ENCODE peak calls at places on chromosomes 12 and 14, in six cellular contexts. One of them, this sample, is unnamed.
A peak's percentile ranks its signal among the peaks of the same experiment; 100 is the strongest.

GRCh38 chr12:89351489-89352241 is 636 bp downstream of the DUSP6 start:
- DNase-seq in K562: no peak
- DNase-seq in HepG2: no peak
- DNase-seq in H1: peak; percentile 67
- DNase-seq in SK-N-SH: peak; percentile 69
- DNase-seq in GM12891: peak; percentile 19
- DNase-seq in this sample: no peak

GRCh38 chr12:80053048-80053790 is 46.1 kb upstream of the OTOGL start:
- DNase-seq in HepG2: no peak
- DNase-seq in GM12891: no peak
- DNase-seq in SK-N-SH: peak; percentile 1
- DNase-seq in H1: no peak
- DNase-seq in K562: no peak
- DNase-seq in this sample: no peak

GRCh38 chr14:89773644-89774316 is 180.8 kb downstream of the EFCAB11 start:
- DNase-seq in K562: no peak
- DNase-seq in SK-N-SH: no peak
- DNase-seq in H1: peak; percentile 61
- DNase-seq in HepG2: peak; percentile 61
- DNase-seq in GM12891: peak; percentile 37
- DNase-seq in this sample: peak; percentile 44

GRCh38 chr14:65396082-65396910 is 16.2 kb upstream of the FUT8 start:
- DNase-seq in H1: no peak
- DNase-seq in K562: no peak
- DNase-seq in HepG2: no peak
- DNase-seq in SK-N-SH: no peak
- DNase-seq in GM12891: no peak
- DNase-seq in this sample: no peak

GRCh38 chr12:127509066-127509778 is 757.7 kb upstream of the TMEM132C start:
- DNase-seq in K562: no peak
- DNase-seq in GM12891: no peak
- DNase-seq in HepG2: no peak
- DNase-seq in H1: no peak
- DNase-seq in SK-N-SH: no peak
- DNase-seq in this sample: no peak

GRCh38 chr14:74478996-74479635 is 14.0 kb downstream of the NPC2 start:
- DNase-seq in SK-N-SH: peak; percentile 67
- DNase-seq in GM12891: no peak
- DNase-seq in K562: no peak
- DNase-seq in H1: no peak
- DNase-seq in HepG2: peak; percentile 13
- DNase-seq in this sample: no peak

GRCh38 chr12:64583395-64584172 is 26.7 kb upstream of the RASSF3 start:
- DNase-seq in K562: no peak
- DNase-seq in H1: no peak
- DNase-seq in SK-N-SH: peak; percentile 59
- DNase-seq in GM12891: no peak
- DNase-seq in HepG2: no peak
- DNase-seq in this sample: no peak

GRCh38 chr14:51457858-51458562 is 193.7 kb upstream of the FRMD6 start:
- DNase-seq in H1: no peak
- DNase-seq in HepG2: no peak
- DNase-seq in SK-N-SH: no peak
- DNase-seq in GM12891: no peak
- DNase-seq in K562: no peak
- DNase-seq in this sample: no peak

GRCh38 chr12:71664411-71665108 is 459 bp downstream of the THAP2 start:
- DNase-seq in SK-N-SH: no peak
- DNase-seq in K562: no peak
- DNase-seq in GM12891: no peak
- DNase-seq in HepG2: no peak
- DNase-seq in H1: no peak
- DNase-seq in this sample: no peak

GRCh38 chr14:68361231-68361630 is 431.6 kb downstream of the ZFP36L1 start:
- DNase-seq in K562: no peak
- DNase-seq in H1: no peak
- DNase-seq in SK-N-SH: no peak
- DNase-seq in HepG2: no peak
- DNase-seq in GM12891: no peak
- DNase-seq in this sample: no peak

GRCh38 chr12:128853321-128854197 is at the start of gene GLT1D1:
- DNase-seq in HepG2: no peak
- DNase-seq in K562: no peak
- DNase-seq in H1: peak; percentile 64
- DNase-seq in GM12891: no peak
- DNase-seq in SK-N-SH: peak; percentile 84
- DNase-seq in this sample: no peak

GRCh38 chr12:66044731-66045130 is 85.8 kb downstream of the LLPH start:
- DNase-seq in K562: no peak
- DNase-seq in GM12891: no peak
- DNase-seq in H1: no peak
- DNase-seq in HepG2: peak; percentile 68
- DNase-seq in SK-N-SH: no peak
- DNase-seq in this sample: no peak

GRCh38 chr12:88206636-88207035 is 64.5 kb downstream of the TMTC3 start:
- DNase-seq in H1: no peak
- DNase-seq in K562: no peak
- DNase-seq in GM12891: no peak
- DNase-seq in HepG2: no peak
- DNase-seq in SK-N-SH: no peak
- DNase-seq in this sample: no peak

GRCh38 chr12:67512061-67512460 is 136.5 kb upstream of the DYRK2 start:
- DNase-seq in GM12891: no peak
- DNase-seq in K562: no peak
- DNase-seq in HepG2: no peak
- DNase-seq in SK-N-SH: no peak
- DNase-seq in H1: no peak
- DNase-seq in this sample: no peak

GRCh38 chr12:90044069-90044468 is 335.4 kb upstream of the ATP2B1 start:
- DNase-seq in HepG2: no peak
- DNase-seq in GM12891: no peak
- DNase-seq in H1: no peak
- DNase-seq in SK-N-SH: no peak
- DNase-seq in K562: no peak
- DNase-seq in this sample: no peak

GRCh38 chr12:71846322-71846940 is 6.9 kb downstream of the TBC1D15 start:
- DNase-seq in K562: no peak
- DNase-seq in GM12891: no peak
- DNase-seq in SK-N-SH: peak; percentile 15
- DNase-seq in H1: no peak
- DNase-seq in HepG2: peak; percentile 33
- DNase-seq in this sample: no peak

GRCh38 chr12:115305275-115305674 is 621.3 kb upstream of the TBX3 start:
- DNase-seq in GM12891: no peak
- DNase-seq in HepG2: no peak
- DNase-seq in SK-N-SH: no peak
- DNase-seq in K562: no peak
- DNase-seq in H1: no peak
- DNase-seq in this sample: no peak

GRCh38 chr14:19800282-19801117 is 3.1 kb upstream of the OR4N2 start:
- DNase-seq in HepG2: no peak
- DNase-seq in SK-N-SH: no peak
- DNase-seq in H1: no peak
- DNase-seq in K562: no peak
- DNase-seq in GM12891: no peak
- DNase-seq in this sample: no peak

GRCh38 chr12:30067156-30067555 is 283.4 kb upstream of the TMTC1 start:
- DNase-seq in HepG2: no peak
- DNase-seq in K562: no peak
- DNase-seq in SK-N-SH: no peak
- DNase-seq in GM12891: no peak
- DNase-seq in H1: no peak
- DNase-seq in this sample: no peak

GRCh38 chr12:5798242-5799015 is 146.6 kb downstream of the ANO2 start:
- DNase-seq in K562: no peak
- DNase-seq in HepG2: no peak
- DNase-seq in GM12891: no peak
- DNase-seq in SK-N-SH: no peak
- DNase-seq in H1: no peak
- DNase-seq in this sample: no peak

GRCh38 chr14:38137005-38137404 is 70.7 kb upstream of the SSTR1 start:
- DNase-seq in K562: no peak
- DNase-seq in GM12891: no peak
- DNase-seq in HepG2: no peak
- DNase-seq in H1: no peak
- DNase-seq in SK-N-SH: no peak
- DNase-seq in this sample: no peak

GRCh38 chr12:69616025-69616424 is 5.3 kb upstream of the LRRC10 start:
- DNase-seq in SK-N-SH: no peak
- DNase-seq in H1: no peak
- DNase-seq in K562: no peak
- DNase-seq in HepG2: no peak
- DNase-seq in GM12891: no peak
- DNase-seq in this sample: no peak

GRCh38 chr12:84413656-84414055 is 498.9 kb downstream of the SLC6A15 start:
- DNase-seq in SK-N-SH: no peak
- DNase-seq in HepG2: no peak
- DNase-seq in K562: no peak
- DNase-seq in GM12891: no peak
- DNase-seq in H1: no peak
- DNase-seq in this sample: no peak

GRCh38 chr12:31117203-31118011 is 43.7 kb downstream of the DDX11 start:
- DNase-seq in GM12891: peak; percentile 68
- DNase-seq in HepG2: peak; percentile 12
- DNase-seq in K562: peak; percentile 71
- DNase-seq in SK-N-SH: peak; percentile 80
- DNase-seq in H1: peak; percentile 85
- DNase-seq in this sample: peak; percentile 64

GRCh38 chr14:64444984-64445845 is 20.1 kb upstream of the AKAP5 start:
- DNase-seq in SK-N-SH: peak; percentile 56
- DNase-seq in H1: no peak
- DNase-seq in HepG2: no peak
- DNase-seq in GM12891: peak; percentile 59
- DNase-seq in K562: no peak
- DNase-seq in this sample: peak; percentile 60

GRCh38 chr14:77027538-77028383 is 747 bp downstream of the IRF2BPL start:
- DNase-seq in HepG2: no peak
- DNase-seq in H1: peak; percentile 66
- DNase-seq in GM12891: peak; percentile 54
- DNase-seq in SK-N-SH: peak; percentile 82
- DNase-seq in K562: peak; percentile 75
- DNase-seq in this sample: peak; percentile 65

GRCh38 chr12:6426882-6427671 is 17.7 kb upstream of the CD27 start:
- DNase-seq in H1: no peak
- DNase-seq in GM12891: no peak
- DNase-seq in SK-N-SH: no peak
- DNase-seq in HepG2: no peak
- DNase-seq in K562: no peak
- DNase-seq in this sample: peak; percentile 52

GRCh38 chr14:97848351-97848980 is 1051.3 kb downstream of the VRK1 start:
- DNase-seq in HepG2: no peak
- DNase-seq in K562: no peak
- DNase-seq in GM12891: no peak
- DNase-seq in H1: peak; percentile 51
- DNase-seq in SK-N-SH: no peak
- DNase-seq in this sample: no peak

GRCh38 chr14:99564256-99564902 is 39.6 kb downstream of the CCDC85C start:
- DNase-seq in GM12891: no peak
- DNase-seq in SK-N-SH: peak; percentile 81
- DNase-seq in H1: no peak
- DNase-seq in K562: no peak
- DNase-seq in HepG2: peak; percentile 51
- DNase-seq in this sample: no peak

DNA sequence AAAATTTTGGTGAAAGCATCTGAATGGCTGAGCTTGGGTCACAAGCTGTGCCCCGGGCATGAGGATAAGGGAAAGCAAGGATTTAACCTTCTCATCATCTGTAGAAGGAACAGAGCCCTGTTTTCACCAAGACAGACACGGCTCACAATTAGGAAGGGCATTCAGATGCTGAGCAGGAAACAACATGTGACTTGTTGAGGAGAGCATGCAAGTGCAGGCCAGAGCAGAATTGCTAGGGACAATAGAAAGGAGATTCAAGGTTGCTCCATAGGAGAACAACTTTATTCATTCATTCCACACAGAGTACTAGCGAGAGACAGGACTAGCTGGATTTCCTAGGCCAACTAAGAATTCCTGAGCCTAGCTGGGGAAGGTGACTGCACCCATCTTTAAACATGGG is 14.6 kb upstream of the RILPL1 start:
- DNase-seq in GM12891: no peak
- DNase-seq in K562: no peak
- DNase-seq in SK-N-SH: no peak
- DNase-seq in H1: no peak
- DNase-seq in HepG2: no peak
- DNase-seq in this sample: no peak
- TF ChIP-seq TAF1 in GM12891: no peak
- TF ChIP-seq TAF1 in K562: no peak
- TF ChIP-seq TAF1 in SK-N-SH: no peak
- TF ChIP-seq TAF1 in H1: no peak
- TF ChIP-seq TAF1 in HepG2: no peak
- TF ChIP-seq TAF1 in this sample: no peak

GRCh38 chr12:121893901-121894540 is 5.4 kb downstream of the PSMD9 start:
- DNase-seq in GM12891: no peak
- DNase-seq in H1: no peak
- DNase-seq in HepG2: peak; percentile 69
- DNase-seq in SK-N-SH: no peak
- DNase-seq in K562: no peak
- DNase-seq in this sample: no peak
- TF ChIP-seq TAF1 in GM12891: no peak
- TF ChIP-seq TAF1 in H1: no peak
- TF ChIP-seq TAF1 in HepG2: no peak
- TF ChIP-seq TAF1 in SK-N-SH: no peak
- TF ChIP-seq TAF1 in K562: no peak
- TF ChIP-seq TAF1 in this sample: no peak

GRCh38 chr14:103650213-103650612 is 21.2 kb downstream of the KLC1 start:
- DNase-seq in K562: no peak
- DNase-seq in SK-N-SH: no peak
- DNase-seq in H1: no peak
- DNase-seq in HepG2: no peak
- DNase-seq in GM12891: no peak
- DNase-seq in this sample: no peak
- TF ChIP-seq TAF1 in K562: no peak
- TF ChIP-seq TAF1 in SK-N-SH: no peak
- TF ChIP-seq TAF1 in H1: no peak
- TF ChIP-seq TAF1 in HepG2: no peak
- TF ChIP-seq TAF1 in GM12891: no peak
- TF ChIP-seq TAF1 in this sample: no peak

GRCh38 chr12:105272152-105272551 is 36.2 kb upstream of the APPL2 start:
- DNase-seq in GM12891: no peak
- DNase-seq in SK-N-SH: no peak
- DNase-seq in K562: no peak
- DNase-seq in H1: no peak
- DNase-seq in HepG2: no peak
- DNase-seq in this sample: no peak

GRCh38 chr12:105271364-105271763 is 35.4 kb upstream of the APPL2 start:
- DNase-seq in H1: no peak
- DNase-seq in HepG2: no peak
- DNase-seq in SK-N-SH: no peak
- DNase-seq in K562: no peak
- DNase-seq in GM12891: no peak
- DNase-seq in this sample: no peak

GRCh38 chr12:105273601-105274000 is 37.6 kb upstream of the APPL2 start:
- DNase-seq in GM12891: no peak
- DNase-seq in SK-N-SH: no peak
- DNase-seq in H1: no peak
- DNase-seq in HepG2: no peak
- DNase-seq in K562: no peak
- DNase-seq in this sample: no peak

GRCh38 chr12:105274571-105274970 is 38.6 kb upstream of the APPL2 start:
- DNase-seq in HepG2: no peak
- DNase-seq in K562: no peak
- DNase-seq in SK-N-SH: no peak
- DNase-seq in GM12891: no peak
- DNase-seq in H1: no peak
- DNase-seq in this sample: no peak

GRCh38 chr12:105272814-105273416 is 36.9 kb upstream of the APPL2 start:
- DNase-seq in GM12891: no peak
- DNase-seq in H1: no peak
- DNase-seq in SK-N-SH: no peak
- DNase-seq in K562: peak; percentile 13
- DNase-seq in HepG2: no peak
- DNase-seq in this sample: no peak
- TF ChIP-seq TAF1 in GM12891: no peak
- TF ChIP-seq TAF1 in H1: no peak
- TF ChIP-seq TAF1 in SK-N-SH: no peak
- TF ChIP-seq TAF1 in K562: no peak
- TF ChIP-seq TAF1 in HepG2: no peak
- TF ChIP-seq TAF1 in this sample: no peak